ENCODE peak calls at places on chromosomes 4 and X, in six cellular contexts. T is psoas muscle, C is fibroblast of the aortic adventitia, M is WERI-Rb-1, U is adrenal gland, P is endothelial cell. A is an unnamed sample.

GRCh38 chr4:155604718-155605601 is 61.7 kb upstream of the GUCY1A1 start:
- DNase-seq in T (no peak), C (peak; percentile 84), M (no peak), U (no peak), P (no peak), A (no peak)

GRCh38 chr4:42954925-42955669 is 62.6 kb downstream of the GRXCR1 start:
- DNase-seq in T (no peak), C (no peak), M (no peak), U (no peak), P (no peak), A (no peak)

GRCh38 chrX:132909643-132910042 is 48.8 kb downstream of the HS6ST2 start:
- DNase-seq in T (no peak), C (peak; percentile 0), M (no peak), U (no peak), P (no peak), A (no peak)

GRCh38 chr4:95095352-95095974 is 337.7 kb downstream of the BMPR1B start:
- DNase-seq in T (no peak), C (peak; percentile 72), M (peak; percentile 20), U (peak; percentile 21), P (peak; percentile 15), A (no peak)

GRCh38 chr4:187302456-187302855 is 578.8 kb upstream of the FAT1 start:
- DNase-seq in T (no peak), C (no peak), M (no peak), U (no peak), P (no peak), A (no peak)

GRCh38 chrX:41922694-41923171 is 621 bp downstream of the CASK start:
- DNase-seq in T (peak; percentile 25), C (peak; percentile 11), M (peak; percentile 45), U (peak; percentile 40), P (peak; percentile 33), A (peak; percentile 55)

GRCh38 chr4:140134780-140135179 is 19.2 kb downstream of the MAML3 start:
- DNase-seq in T (no peak), C (no peak), M (no peak), U (no peak), P (no peak), A (no peak)

GRCh38 chr4:107825072-107825789 is 499 bp downstream of the SGMS2 start:
- DNase-seq in T (no peak), C (peak; percentile 63), M (peak; percentile 75), U (peak; percentile 21), P (peak; percentile 29), A (peak; percentile 12)

GRCh38 chr4:26753642-26754041 is 107.0 kb upstream of the STIM2 start:
- DNase-seq in T (peak; percentile 54), C (peak; percentile 81), M (no peak), U (no peak), P (no peak), A (no peak)

GRCh38 chrX:46599051-46599560 is 25.5 kb downstream of the CHST7 start:
- DNase-seq in T (no peak), C (no peak), M (no peak), U (no peak), P (no peak), A (no peak)

GRCh38 chrX:46601283-46601682 is 27.7 kb downstream of the CHST7 start:
- DNase-seq in T (no peak), C (peak; percentile 45), M (no peak), U (no peak), P (no peak), A (no peak)

GRCh38 chrX:46595084-46595483 is 21.5 kb downstream of the CHST7 start:
- DNase-seq in T (no peak), C (no peak), M (no peak), U (no peak), P (no peak), A (no peak)

GRCh38 chrX:46597208-46597607 is 23.6 kb downstream of the CHST7 start:
- DNase-seq in T (no peak), C (no peak), M (no peak), U (no peak), P (no peak), A (no peak)

DNA sequence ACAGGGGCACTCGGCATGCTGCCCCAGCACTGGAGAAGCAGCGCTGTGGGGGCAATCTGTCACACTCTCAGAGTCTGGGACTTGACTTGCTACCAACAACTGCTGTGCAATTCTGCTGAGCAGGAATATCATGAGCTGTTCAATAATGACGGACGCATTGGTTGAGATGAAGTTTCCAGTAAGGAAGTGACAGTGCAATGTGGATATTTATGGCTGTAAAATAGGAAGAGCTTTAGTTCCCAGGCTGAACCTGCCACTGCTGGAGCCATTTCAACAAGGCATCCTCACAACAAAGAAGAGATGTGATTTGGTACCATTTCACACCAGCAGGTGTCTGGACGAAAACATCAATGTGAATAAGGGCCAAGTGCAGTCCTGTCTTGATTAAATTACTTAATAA is 24.2 kb downstream of the CHST7 start:
- DNase-seq in T (no peak), C (no peak), M (no peak), U (no peak), P (no peak), A (no peak)
- TF ChIP-seq CTCF in T (no peak), C (no peak), M (no peak), U (no peak), P (no peak), A (no peak)

GRCh38 chr4:89641367-89641687 is 195.6 kb downstream of the SNCA start:
- DNase-seq in T (no peak), C (no peak), M (no peak), U (no peak), P (no peak), A (no peak)

GRCh38 chr4:89645512-89645911 is 191.4 kb downstream of the SNCA start:
- DNase-seq in T (no peak), C (no peak), M (no peak), U (no peak), P (no peak), A (no peak)

GRCh38 chr4:89639395-89639794 is 197.6 kb downstream of the SNCA start:
- DNase-seq in T (no peak), C (no peak), M (no peak), U (no peak), P (no peak), A (no peak)

GRCh38 chr4:89640620-89641366 is 196.2 kb downstream of the SNCA start:
- DNase-seq in T (no peak), C (peak; percentile 43), M (peak; percentile 75), U (no peak), P (peak; percentile 70), A (peak; percentile 74)
- TF ChIP-seq CTCF in T (no peak), C (peak; percentile 65), M (peak; percentile 87), U (peak; percentile 50), P (peak; percentile 64), A (peak; percentile 68)

GRCh38 chrX:116009348-116009747 is 161.2 kb upstream of the AGTR2 start:
- DNase-seq in T (no peak), C (no peak), M (no peak), U (no peak), P (no peak), A (no peak)

GRCh38 chrX:116010939-116011338 is 159.6 kb upstream of the AGTR2 start:
- DNase-seq in T (no peak), C (no peak), M (no peak), U (no peak), P (no peak), A (no peak)

DNA sequence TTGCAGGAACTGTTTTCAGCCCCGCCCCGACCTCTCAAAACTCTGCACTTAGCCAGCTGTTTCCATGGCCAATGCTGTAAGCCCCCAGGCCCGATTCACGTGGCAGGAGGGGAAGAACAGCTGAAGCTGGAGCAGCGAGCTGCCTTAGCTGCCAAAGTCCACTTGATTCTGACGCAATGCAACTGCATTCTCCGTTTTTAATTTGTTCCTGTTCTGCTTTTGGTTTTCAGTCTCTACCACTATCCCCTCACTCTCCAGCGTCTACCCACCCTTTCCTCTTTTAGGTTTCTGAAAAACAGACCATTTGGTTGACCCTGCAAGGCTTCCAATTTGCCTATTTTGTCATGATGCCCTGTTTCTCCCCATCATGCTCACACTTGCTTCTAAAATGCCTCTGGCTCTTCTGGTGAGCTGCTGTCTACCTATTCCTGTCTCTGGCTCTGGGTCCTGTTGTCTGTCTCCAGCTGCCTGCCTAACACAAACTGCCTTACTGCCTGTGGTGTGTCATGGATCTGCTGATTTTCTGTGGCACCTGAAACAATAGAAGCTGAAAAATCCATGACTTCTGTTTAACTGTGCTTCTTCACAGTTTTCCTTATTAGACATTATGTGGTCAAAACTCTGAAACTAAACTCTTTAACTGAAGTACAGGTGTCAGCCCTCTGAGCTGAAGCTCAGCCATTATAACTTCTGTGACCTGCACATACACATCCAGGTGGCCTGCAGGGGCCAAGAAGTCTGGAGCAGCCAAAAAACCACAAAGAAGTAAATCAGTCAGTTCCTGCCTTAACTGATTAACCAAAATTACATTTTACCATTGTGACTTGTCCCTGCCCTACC is 160.5 kb upstream of the AGTR2 start:
- DNase-seq in T (no peak), C (no peak), M (no peak), U (no peak), P (no peak), A (no peak)
- TF ChIP-seq CTCF in T (no peak), C (no peak), M (no peak), U (no peak), P (no peak), A (no peak)

GRCh38 chrX:118325453-118325852 is 20.5 kb upstream of the WDR44 start:
- DNase-seq in T (no peak), C (peak; percentile 7), M (no peak), U (no peak), P (no peak), A (no peak)
- TF ChIP-seq CTCF in T (no peak), C (peak; percentile 40), M (no peak), U (peak; percentile 16), P (no peak), A (peak; percentile 31)

GRCh38 chrX:16993791-16994318 is 47.4 kb downstream of the REPS2 start:
- DNase-seq in T (no peak), C (no peak), M (no peak), U (no peak), P (peak; percentile 3), A (no peak)
- TF ChIP-seq CTCF in T (no peak), C (peak; percentile 1), M (peak; percentile 36), U (no peak), P (no peak), A (no peak)

DNA sequence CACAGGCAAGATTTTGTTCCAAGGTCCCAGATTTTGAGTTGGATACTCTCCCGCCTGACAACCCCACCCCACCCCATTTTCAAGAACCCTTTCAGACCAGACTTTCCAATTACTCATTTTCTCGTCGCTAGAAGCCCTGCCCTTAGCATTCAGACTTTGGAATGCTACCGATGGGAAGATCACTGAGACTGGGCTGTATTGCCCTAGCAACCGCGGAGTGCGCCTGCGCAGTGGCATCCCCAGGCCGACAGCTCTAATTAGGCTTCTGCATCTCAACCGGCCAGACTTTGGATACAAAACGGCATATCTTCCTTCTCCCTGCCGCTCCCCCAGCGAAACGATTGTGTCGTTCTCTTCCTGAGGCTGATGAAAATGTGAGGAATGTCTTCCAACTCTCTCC is 3.4 kb downstream of the MAGEE2 start:
- DNase-seq in T (peak; percentile 16), C (no peak), M (no peak), U (no peak), P (no peak), A (no peak)
- TF ChIP-seq CTCF in T (no peak), C (no peak), M (no peak), U (no peak), P (no peak), A (no peak)

GRCh38 chr4:48985976-48986653 is at the start of gene CWH43:
- DNase-seq in T (no peak), C (no peak), M (peak; percentile 42), U (no peak), P (peak; percentile 10), A (peak; percentile 17)
- TF ChIP-seq CTCF in T (no peak), C (no peak), M (peak; percentile 13), U (no peak), P (no peak), A (no peak)